ENCODE peak calls at places on chromosome 10, in four cellular contexts. M, V, R and E are unnamed samples.

GRCh38 chr10:69479241-69479730 is 28.0 kb downstream of the TSPAN15 start:
- DNase-seq in R (no peak), V (peak; percentile 76), M (peak; percentile 45), E (no peak)

GRCh38 chr10:125092564-125093031 is 67.8 kb downstream of the CTBP2 start:
- DNase-seq in R (no peak), V (peak; percentile 68), M (peak; percentile 23), E (no peak)

GRCh38 chr10:79045566-79046175 is 23.1 kb upstream of the ZMIZ1 start:
- DNase-seq in V (no peak), R (no peak), M (no peak), E (no peak)

GRCh38 chr10:132248455-132249231 is 59.1 kb downstream of the STK32C start:
- DNase-seq in R (peak; percentile 70), V (peak; percentile 85), M (no peak), E (peak; percentile 87)

GRCh38 chr10:132497083-132497680 is 40.4 kb upstream of the INPP5A start:
- DNase-seq in M (no peak), R (no peak), V (peak; percentile 60), E (no peak)

GRCh38 chr10:92102601-92103213 is 179.1 kb downstream of the BTAF1 start:
- DNase-seq in V (no peak), R (no peak), M (no peak), E (no peak)

GRCh38 chr10:290026-290725 is 154.9 kb downstream of the ZMYND11 start:
- DNase-seq in V (no peak), M (no peak), R (no peak), E (peak; percentile 20)

GRCh38 chr10:100008142-100008522 is 1.6 kb downstream of the DNMBP start:
- DNase-seq in R (no peak), M (no peak), V (no peak), E (peak; percentile 72)

GRCh38 chr10:124646483-124647352 is 97.5 kb downstream of the FAM53B start:
- DNase-seq in V (peak; percentile 88), R (no peak), M (no peak), E (peak; percentile 80)

GRCh38 chr10:51074238-51075028 is at the start of gene PRKG1:
- DNase-seq in V (peak; percentile 84), M (peak; percentile 59), R (peak; percentile 68), E (peak; percentile 87)